ENCODE peak calls at places on chromosomes 3 and 15, in four cellular contexts. One of them, this sample, is unnamed.

GRCh38 chr3:131386429-131386926 is 4.9 kb downstream of the NUDT16 start:
- DNase-seq in body of pancreas: peak
- DNase-seq in stimulated activated naive CD8-positive, alpha-beta T cell treated with anti-CD3 and anti-CD28 coated beads, Interleukin-15, Interleukin-2, amounts not matched to agents 100 U/mL and 50 U/mL, for 24 hours: peak
- DNase-seq in cardiac muscle cell: no peak
- DNase-seq in this sample: no peak

GRCh38 chr3:2770451-2770850 is 339.7 kb downstream of the IL5RA start:
- DNase-seq in body of pancreas: no peak
- DNase-seq in stimulated activated naive CD8-positive, alpha-beta T cell treated with anti-CD3 and anti-CD28 coated beads, Interleukin-15, Interleukin-2, amounts not matched to agents 100 U/mL and 50 U/mL, for 24 hours: no peak
- DNase-seq in cardiac muscle cell: peak
- DNase-seq in this sample: no peak

GRCh38 chr15:70442616-70443321 is 320.6 kb downstream of the UACA start:
- DNase-seq in body of pancreas: no peak
- DNase-seq in stimulated activated naive CD8-positive, alpha-beta T cell treated with anti-CD3 and anti-CD28 coated beads, Interleukin-15, Interleukin-2, amounts not matched to agents 100 U/mL and 50 U/mL, for 24 hours: no peak
- DNase-seq in cardiac muscle cell: no peak
- DNase-seq in this sample: no peak

GRCh38 chr15:88069561-88069960 is 187.0 kb downstream of the NTRK3 start:
- DNase-seq in body of pancreas: no peak
- DNase-seq in stimulated activated naive CD8-positive, alpha-beta T cell treated with anti-CD3 and anti-CD28 coated beads, Interleukin-15, Interleukin-2, amounts not matched to agents 100 U/mL and 50 U/mL, for 24 hours: no peak
- DNase-seq in cardiac muscle cell: no peak
- DNase-seq in this sample: no peak

GRCh38 chr3:185059766-185060165 is 93.1 kb downstream of the C3orf70 start:
- DNase-seq in body of pancreas: peak
- DNase-seq in stimulated activated naive CD8-positive, alpha-beta T cell treated with anti-CD3 and anti-CD28 coated beads, Interleukin-15, Interleukin-2, amounts not matched to agents 100 U/mL and 50 U/mL, for 24 hours: no peak
- DNase-seq in cardiac muscle cell: no peak
- DNase-seq in this sample: no peak

GRCh38 chr15:74251187-74251811 is 15.2 kb downstream of the CCDC33 start:
- DNase-seq in body of pancreas: peak
- DNase-seq in stimulated activated naive CD8-positive, alpha-beta T cell treated with anti-CD3 and anti-CD28 coated beads, Interleukin-15, Interleukin-2, amounts not matched to agents 100 U/mL and 50 U/mL, for 24 hours: no peak
- DNase-seq in cardiac muscle cell: no peak
- DNase-seq in this sample: no peak

GRCh38 chr3:72153477-72154314 is 368.7 kb upstream of the PROK2 start:
- DNase-seq in body of pancreas: no peak
- DNase-seq in stimulated activated naive CD8-positive, alpha-beta T cell treated with anti-CD3 and anti-CD28 coated beads, Interleukin-15, Interleukin-2, amounts not matched to agents 100 U/mL and 50 U/mL, for 24 hours: no peak
- DNase-seq in cardiac muscle cell: no peak
- DNase-seq in this sample: no peak

GRCh38 chr3:71956716-71957115 is 171.8 kb upstream of the PROK2 start:
- DNase-seq in body of pancreas: no peak
- DNase-seq in stimulated activated naive CD8-positive, alpha-beta T cell treated with anti-CD3 and anti-CD28 coated beads, Interleukin-15, Interleukin-2, amounts not matched to agents 100 U/mL and 50 U/mL, for 24 hours: no peak
- DNase-seq in cardiac muscle cell: no peak
- DNase-seq in this sample: no peak

GRCh38 chr3:188241072-188241471 is 87.1 kb downstream of the LPP start:
- DNase-seq in body of pancreas: peak
- DNase-seq in stimulated activated naive CD8-positive, alpha-beta T cell treated with anti-CD3 and anti-CD28 coated beads, Interleukin-15, Interleukin-2, amounts not matched to agents 100 U/mL and 50 U/mL, for 24 hours: no peak
- DNase-seq in cardiac muscle cell: peak
- DNase-seq in this sample: no peak

GRCh38 chr15:67931861-67932260 is 92.0 kb upstream of the RNU6-1 start:
- DNase-seq in body of pancreas: no peak
- DNase-seq in stimulated activated naive CD8-positive, alpha-beta T cell treated with anti-CD3 and anti-CD28 coated beads, Interleukin-15, Interleukin-2, amounts not matched to agents 100 U/mL and 50 U/mL, for 24 hours: no peak
- DNase-seq in cardiac muscle cell: no peak
- DNase-seq in this sample: no peak

GRCh38 chr3:161035711-161036110 is 69.4 kb downstream of the B3GALNT1 start:
- DNase-seq in body of pancreas: no peak
- DNase-seq in stimulated activated naive CD8-positive, alpha-beta T cell treated with anti-CD3 and anti-CD28 coated beads, Interleukin-15, Interleukin-2, amounts not matched to agents 100 U/mL and 50 U/mL, for 24 hours: no peak
- DNase-seq in cardiac muscle cell: no peak
- DNase-seq in this sample: no peak

GRCh38 chr3:85571835-85572234 is 613.0 kb downstream of the CADM2 start:
- DNase-seq in body of pancreas: no peak
- DNase-seq in stimulated activated naive CD8-positive, alpha-beta T cell treated with anti-CD3 and anti-CD28 coated beads, Interleukin-15, Interleukin-2, amounts not matched to agents 100 U/mL and 50 U/mL, for 24 hours: no peak
- DNase-seq in cardiac muscle cell: no peak
- DNase-seq in this sample: no peak

GRCh38 chr3:142180761-142181362 is 31.5 kb upstream of the TFDP2 start:
- DNase-seq in body of pancreas: peak
- DNase-seq in stimulated activated naive CD8-positive, alpha-beta T cell treated with anti-CD3 and anti-CD28 coated beads, Interleukin-15, Interleukin-2, amounts not matched to agents 100 U/mL and 50 U/mL, for 24 hours: peak
- DNase-seq in cardiac muscle cell: peak
- DNase-seq in this sample: peak

GRCh38 chr15:66923438-66923881 is 141.9 kb upstream of the SMAD3 start:
- DNase-seq in body of pancreas: peak
- DNase-seq in stimulated activated naive CD8-positive, alpha-beta T cell treated with anti-CD3 and anti-CD28 coated beads, Interleukin-15, Interleukin-2, amounts not matched to agents 100 U/mL and 50 U/mL, for 24 hours: peak
- DNase-seq in cardiac muscle cell: peak
- DNase-seq in this sample: no peak

This sample was measured in ovary.